ENCODE peak calls at places on chromosomes 1 and 21, in five cellular contexts. One of them, this sample, is unnamed.

GRCh38 chr1:60078182-60078581 is 4.6 kb upstream of the C1orf87 start:
- DNase-seq in testis: no peak
- DNase-seq in HCT116: no peak
- DNase-seq in suprapubic skin: no peak
- DNase-seq in mesendoderm: no peak
- DNase-seq in this sample: no peak

GRCh38 chr1:155278689-155279160 is 1.5 kb downstream of the HCN3 start:
- DNase-seq in testis: no peak
- DNase-seq in HCT116: no peak
- DNase-seq in suprapubic skin: no peak
- DNase-seq in mesendoderm: no peak
- DNase-seq in this sample: no peak

GRCh38 chr1:32749726-32750224 is 47.2 kb upstream of the SYNC start:
- DNase-seq in testis: no peak
- DNase-seq in HCT116: no peak
- DNase-seq in suprapubic skin: no peak
- DNase-seq in mesendoderm: no peak
- DNase-seq in this sample: no peak

GRCh38 chr1:212077028-212077427 is 41.5 kb downstream of the DTL start:
- DNase-seq in testis: no peak
- DNase-seq in HCT116: no peak
- DNase-seq in suprapubic skin: no peak
- DNase-seq in mesendoderm: no peak
- DNase-seq in this sample: no peak

GRCh38 chr1:228037401-228038386 is 30.9 kb downstream of the WNT3A start:
- DNase-seq in testis: no peak
- DNase-seq in HCT116: no peak
- DNase-seq in suprapubic skin: peak
- DNase-seq in mesendoderm: peak
- DNase-seq in this sample: no peak

GRCh38 chr1:112866151-112866550 is 89.8 kb downstream of the SLC16A1 start:
- DNase-seq in testis: no peak
- DNase-seq in HCT116: no peak
- DNase-seq in suprapubic skin: no peak
- DNase-seq in mesendoderm: peak
- DNase-seq in this sample: no peak

GRCh38 chr1:164188507-164188906 is 370.5 kb upstream of the PBX1 start:
- DNase-seq in testis: no peak
- DNase-seq in HCT116: no peak
- DNase-seq in suprapubic skin: no peak
- DNase-seq in mesendoderm: peak
- DNase-seq in this sample: no peak

GRCh38 chr1:166040223-166040622 is 126.6 kb downstream of the FAM78B start:
- DNase-seq in testis: no peak
- DNase-seq in HCT116: no peak
- DNase-seq in suprapubic skin: no peak
- DNase-seq in mesendoderm: no peak
- DNase-seq in this sample: no peak

GRCh38 chr1:10692401-10693021 is 103.9 kb downstream of the CASZ1 start:
- DNase-seq in testis: no peak
- DNase-seq in HCT116: peak
- DNase-seq in suprapubic skin: no peak
- DNase-seq in mesendoderm: peak
- DNase-seq in this sample: peak

GRCh38 chr21:36203603-36203889 is 46.9 kb downstream of the DOP1B start:
- DNase-seq in testis: no peak
- DNase-seq in HCT116: peak
- DNase-seq in suprapubic skin: no peak
- DNase-seq in mesendoderm: peak
- DNase-seq in this sample: no peak

GRCh38 chr1:243946253-243946652 is 96.2 kb upstream of the AKT3 start:
- DNase-seq in testis: no peak
- DNase-seq in HCT116: no peak
- DNase-seq in suprapubic skin: no peak
- DNase-seq in mesendoderm: peak
- DNase-seq in this sample: no peak

GRCh38 chr1:184404727-184405027 is 17.8 kb downstream of the C1orf21 start:
- DNase-seq in testis: no peak
- DNase-seq in HCT116: no peak
- DNase-seq in suprapubic skin: no peak
- DNase-seq in mesendoderm: no peak
- DNase-seq in this sample: no peak

GRCh38 chr1:151054971-151055547 is 4.4 kb downstream of the CDC42SE1 start:
- DNase-seq in testis: no peak
- DNase-seq in HCT116: no peak
- DNase-seq in suprapubic skin: no peak
- DNase-seq in mesendoderm: no peak
- DNase-seq in this sample: no peak

GRCh38 chr1:89260575-89261275 is 11.9 kb downstream of the GBP5 start:
- DNase-seq in testis: peak
- DNase-seq in HCT116: no peak
- DNase-seq in suprapubic skin: no peak
- DNase-seq in mesendoderm: peak
- DNase-seq in this sample: no peak

GRCh38 chr1:66207484-66207883 is 326.5 kb upstream of the SGIP1 start:
- DNase-seq in testis: no peak
- DNase-seq in HCT116: no peak
- DNase-seq in suprapubic skin: no peak
- DNase-seq in mesendoderm: no peak
- DNase-seq in this sample: no peak

GRCh38 chr1:54668567-54668966 is 27.0 kb downstream of the MROH7 start:
- DNase-seq in testis: no peak
- DNase-seq in HCT116: no peak
- DNase-seq in suprapubic skin: no peak
- DNase-seq in mesendoderm: peak
- DNase-seq in this sample: no peak

GRCh38 chr21:41680444-41681335 is 86.2 kb downstream of the RIPK4 start:
- DNase-seq in testis: no peak
- DNase-seq in HCT116: no peak
- DNase-seq in suprapubic skin: no peak
- DNase-seq in mesendoderm: peak
- DNase-seq in this sample: no peak

GRCh38 chr1:45884700-45885099 is 81.3 kb downstream of the MAST2 start:
- DNase-seq in testis: no peak
- DNase-seq in HCT116: no peak
- DNase-seq in suprapubic skin: no peak
- DNase-seq in mesendoderm: no peak
- DNase-seq in this sample: no peak

GRCh38 chr1:203627819-203628184 is 1.2 kb downstream of the ATP2B4 start:
- DNase-seq in testis: peak
- DNase-seq in HCT116: no peak
- DNase-seq in suprapubic skin: no peak
- DNase-seq in mesendoderm: no peak
- DNase-seq in this sample: peak

DNA sequence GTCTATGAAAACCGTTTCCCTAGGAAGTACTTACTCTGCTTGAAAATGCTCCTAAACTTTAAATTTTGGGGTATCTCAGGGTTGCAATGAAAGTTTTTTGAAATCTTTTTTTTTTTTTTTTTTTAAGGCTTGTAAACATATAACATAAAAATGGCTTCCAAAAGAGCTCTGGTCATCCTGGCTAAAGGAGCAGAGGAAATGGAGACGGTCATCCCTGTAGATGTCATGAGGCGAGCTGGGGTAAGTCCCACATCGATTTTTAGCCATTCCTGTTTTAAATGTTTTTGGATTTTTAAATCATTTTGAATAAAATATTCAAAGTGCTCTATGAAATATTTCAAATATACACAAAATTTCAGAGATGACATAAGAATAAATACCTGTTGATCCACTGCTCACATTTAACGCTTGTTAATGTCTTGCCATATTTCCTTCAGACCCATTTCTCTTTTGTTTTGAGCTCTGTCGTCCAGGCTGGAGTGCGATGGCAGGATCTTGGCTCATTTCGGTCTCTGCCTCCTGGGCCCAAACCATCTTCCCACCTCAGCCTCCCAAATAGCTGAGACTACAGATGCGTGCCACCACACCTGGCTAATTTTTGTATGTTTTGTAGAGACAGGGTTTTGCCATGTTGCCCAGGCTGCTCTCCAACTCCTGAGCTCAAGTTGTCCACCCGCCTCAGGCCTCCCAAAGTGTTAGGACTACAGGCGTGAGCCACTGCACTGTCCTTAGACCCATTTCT is 1.3 kb downstream of the PARK7 start:
- DNase-seq in testis: no peak
- DNase-seq in HCT116: no peak
- DNase-seq in suprapubic skin: no peak
- DNase-seq in mesendoderm: no peak
- DNase-seq in this sample: no peak
- H3K27ac ChIP-seq in testis: no peak
- H3K27ac ChIP-seq in HCT116: peak
- H3K27ac ChIP-seq in suprapubic skin: no peak
- H3K27ac ChIP-seq in mesendoderm: no peak
- H3K27ac ChIP-seq in this sample: no peak

DNA sequence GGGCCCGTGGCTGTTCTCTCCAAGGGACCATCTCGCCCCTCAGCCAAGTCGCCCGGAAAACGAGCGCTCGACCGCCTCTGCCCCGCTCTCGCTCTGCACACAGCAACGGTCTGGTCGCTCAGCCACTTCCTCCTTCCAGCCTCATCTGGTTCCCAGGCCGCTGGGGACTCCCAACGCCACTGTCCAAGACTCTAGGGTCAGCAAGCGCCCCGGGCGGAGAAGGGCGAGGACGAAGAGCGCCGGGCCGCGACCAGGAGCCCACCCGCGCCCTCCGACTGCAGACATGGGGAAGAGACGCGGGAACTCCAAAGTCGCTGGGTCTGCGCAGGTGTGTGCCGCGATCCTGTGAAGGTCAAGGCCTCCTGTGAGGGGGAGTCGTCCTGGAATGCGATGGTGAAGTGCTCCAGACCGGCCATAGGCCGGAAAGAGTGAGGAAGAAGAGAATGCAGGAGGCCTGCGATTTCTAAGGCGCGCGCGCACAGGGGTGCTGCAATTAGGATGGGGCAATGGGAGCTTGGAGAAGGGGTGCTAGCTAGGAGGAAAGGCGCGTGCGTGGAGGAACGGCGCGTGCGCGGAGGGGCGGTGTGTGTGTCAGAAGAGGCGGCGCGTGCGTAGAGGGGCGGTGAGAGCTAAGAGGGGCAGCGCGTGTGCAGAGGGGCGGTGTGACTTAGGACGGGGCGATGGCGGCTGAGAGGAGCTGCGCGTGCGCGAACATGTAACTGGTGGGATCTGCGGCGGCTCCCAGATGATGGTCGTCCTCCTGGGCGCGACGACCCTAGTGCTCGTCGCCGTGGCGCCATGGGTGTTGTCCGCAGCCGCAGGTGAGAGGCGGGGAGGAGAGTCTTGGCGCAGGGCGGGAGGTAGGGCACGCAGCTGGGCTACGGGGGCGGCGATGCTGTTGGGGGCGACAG is at the start of gene IFNAR1:
- DNase-seq in testis: peak
- DNase-seq in HCT116: peak
- DNase-seq in suprapubic skin: peak
- DNase-seq in mesendoderm: peak
- DNase-seq in this sample: peak
- H3K27ac ChIP-seq in testis: peak
- H3K27ac ChIP-seq in HCT116: peak
- H3K27ac ChIP-seq in suprapubic skin: peak
- H3K27ac ChIP-seq in mesendoderm: peak
- H3K27ac ChIP-seq in this sample: peak

DNA sequence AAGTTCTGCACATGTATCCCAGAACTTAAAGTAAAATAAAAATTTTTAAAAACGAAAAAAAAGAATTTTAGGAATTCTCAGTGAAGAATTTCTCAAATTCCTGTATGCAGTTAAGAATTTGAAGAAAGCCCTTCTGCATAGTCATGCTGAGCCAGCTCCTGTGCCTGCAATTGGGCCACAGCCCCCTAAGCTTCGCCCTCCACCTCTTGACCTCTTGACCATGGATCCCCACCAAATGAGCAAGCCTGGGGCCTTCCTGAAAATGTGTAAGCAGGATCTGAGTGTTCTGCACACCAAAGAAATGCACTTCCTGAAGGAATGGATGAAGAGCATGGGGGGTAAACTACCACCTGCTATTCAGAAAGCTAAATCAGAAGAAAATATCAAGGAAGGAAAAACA is 52.0 kb downstream of the NBPF6 start:
- DNase-seq in testis: no peak
- DNase-seq in HCT116: no peak
- DNase-seq in suprapubic skin: no peak
- DNase-seq in mesendoderm: peak
- DNase-seq in this sample: no peak
- H3K27ac ChIP-seq in testis: no peak
- H3K27ac ChIP-seq in HCT116: no peak
- H3K27ac ChIP-seq in suprapubic skin: no peak
- H3K27ac ChIP-seq in mesendoderm: no peak
- H3K27ac ChIP-seq in this sample: no peak

GRCh38 chr1:3889952-3890351 is 10.1 kb downstream of the C1orf174 start:
- DNase-seq in testis: no peak
- DNase-seq in HCT116: no peak
- DNase-seq in suprapubic skin: no peak
- DNase-seq in mesendoderm: no peak
- DNase-seq in this sample: no peak

GRCh38 chr1:3891329-3891867 is 8.7 kb downstream of the C1orf174 start:
- DNase-seq in testis: no peak
- DNase-seq in HCT116: no peak
- DNase-seq in suprapubic skin: no peak
- DNase-seq in mesendoderm: no peak
- DNase-seq in this sample: no peak

GRCh38 chr1:3888301-3888700 is 11.8 kb downstream of the C1orf174 start:
- DNase-seq in testis: no peak
- DNase-seq in HCT116: no peak
- DNase-seq in suprapubic skin: no peak
- DNase-seq in mesendoderm: no peak
- DNase-seq in this sample: no peak

GRCh38 chr1:3892748-3893147 is 7.3 kb downstream of the C1orf174 start:
- DNase-seq in testis: peak
- DNase-seq in HCT116: no peak
- DNase-seq in suprapubic skin: no peak
- DNase-seq in mesendoderm: no peak
- DNase-seq in this sample: peak

DNA sequence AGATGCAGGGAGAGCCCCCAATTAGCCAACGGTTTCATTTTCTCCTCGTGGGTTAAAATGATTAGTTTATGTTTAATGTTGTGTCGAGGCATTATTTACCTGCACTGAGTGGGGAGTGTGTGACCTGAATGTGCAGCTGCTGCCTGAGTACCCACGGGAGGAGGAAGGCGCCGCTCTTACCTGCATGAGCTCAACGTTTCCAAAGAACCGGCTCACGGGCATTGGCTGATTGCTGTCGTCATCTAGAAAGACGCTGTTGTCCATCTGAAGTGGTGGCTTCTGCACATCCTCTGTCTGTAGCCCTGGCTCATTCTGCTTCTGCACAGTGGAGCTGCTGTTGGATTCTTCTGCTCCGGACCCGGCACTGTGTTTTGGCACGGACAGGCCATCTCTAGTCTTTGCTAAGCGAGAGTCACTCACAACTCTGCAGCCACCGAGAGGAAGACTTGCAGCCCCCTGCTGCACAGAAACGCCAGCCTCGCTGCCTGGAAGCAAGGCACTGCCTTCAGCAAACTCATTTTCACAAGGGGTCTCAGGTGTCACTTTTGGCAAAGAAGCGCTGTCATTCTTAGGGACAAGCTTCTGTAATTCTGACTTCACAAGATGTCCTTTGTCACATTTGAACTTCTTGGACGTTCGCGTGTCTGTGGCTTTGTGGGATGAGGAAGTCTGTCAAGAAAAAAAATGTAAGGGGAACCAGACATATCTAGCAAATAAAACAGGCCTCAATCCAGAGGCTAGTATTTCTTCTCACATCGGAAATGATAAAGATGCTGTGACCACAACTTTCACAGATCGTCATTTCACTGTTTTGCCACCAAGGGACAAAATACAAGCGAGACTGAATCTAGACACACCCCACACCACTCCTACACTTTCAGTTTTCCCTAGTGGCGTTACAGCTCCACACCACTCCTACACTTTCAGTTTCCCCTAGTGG is 9.4 kb downstream of the C1orf174 start:
- DNase-seq in testis: no peak
- DNase-seq in HCT116: no peak
- DNase-seq in suprapubic skin: no peak
- DNase-seq in mesendoderm: no peak
- DNase-seq in this sample: no peak
- H3K27ac ChIP-seq in testis: no peak
- H3K27ac ChIP-seq in HCT116: no peak
- H3K27ac ChIP-seq in suprapubic skin: no peak
- H3K27ac ChIP-seq in mesendoderm: no peak
- H3K27ac ChIP-seq in this sample: peak